ENCODE peak calls at places on chromosomes 3 and 15, in six cellular contexts. X is fibroblast of the aortic adventitia, K is aorta, Z is mucosa of descending colon, E is ELF-1, M is AML-193. O is an unnamed sample.
A peak's percentile ranks its signal among the peaks of the same experiment; 100 is the strongest.

GRCh38 chr3:15405448-15406050 is 21.8 kb downstream of the METTL6 start:
- DNase-seq in K (no peak), E (peak; percentile 13), Z (no peak), X (peak; percentile 84), M (peak; percentile 40), O (no peak)

GRCh38 chr3:7682822-7683229 is 818.8 kb upstream of the LMCD1 start:
- DNase-seq in E (no peak), Z (no peak), K (no peak), X (peak; percentile 70), M (peak; percentile 98), O (no peak)

GRCh38 chr15:90674476-90674875 is 42.7 kb upstream of the BLM start:
- DNase-seq in M (no peak), E (no peak), X (no peak), K (no peak), Z (no peak), O (no peak)

GRCh38 chr15:63189955-63190691 is 717 bp downstream of the RAB8B start:
- DNase-seq in M (peak; percentile 68), E (no peak), Z (no peak), K (no peak), X (peak; percentile 19), O (no peak)

GRCh38 chr3:122973893-122974615 is 53.5 kb downstream of the SEMA5B start:
- DNase-seq in E (peak; percentile 30), M (no peak), Z (no peak), K (peak; percentile 65), X (no peak), O (no peak)

GRCh38 chr3:187963677-187964385 is 190.1 kb upstream of the LPP start:
- DNase-seq in Z (no peak), K (no peak), X (no peak), M (peak; percentile 94), E (no peak), O (no peak)

GRCh38 chr15:89329329-89330084 is 5.1 kb downstream of the POLG start:
- DNase-seq in X (no peak), E (no peak), M (peak; percentile 13), K (no peak), Z (no peak), O (no peak)

GRCh38 chr3:11565072-11565471 is 78.6 kb downstream of the VGLL4 start:
- DNase-seq in Z (no peak), M (no peak), K (no peak), E (no peak), X (no peak), O (no peak)

GRCh38 chr3:192130534-192131132 is 596.7 kb downstream of the FGF12 start:
- DNase-seq in K (no peak), E (peak; percentile 21), M (peak; percentile 54), Z (peak; percentile 27), X (peak; percentile 50), O (no peak)

GRCh38 chr3:156010829-156011228 is 109.5 kb upstream of the KCNAB1 start:
- DNase-seq in M (no peak), Z (no peak), K (no peak), X (no peak), E (no peak), O (no peak)

GRCh38 chr3:88433572-88433971 is 283.8 kb downstream of the C3orf38 start:
- DNase-seq in Z (no peak), M (no peak), E (no peak), X (no peak), K (no peak), O (no peak)

GRCh38 chr3:123096701-123097100 is 29.9 kb downstream of the PDIA5 start:
- DNase-seq in X (peak; percentile 81), E (peak; percentile 40), Z (no peak), M (no peak), K (peak; percentile 87), O (no peak)

GRCh38 chr15:98718426-98719168 is 70.3 kb downstream of the IGF1R start:
- DNase-seq in M (no peak), Z (no peak), K (no peak), X (no peak), E (no peak), O (no peak)

GRCh38 chr3:183825380-183826161 is at the start of gene MAP6D1:
- DNase-seq in Z (peak; percentile 54), M (peak; percentile 41), X (peak; percentile 18), K (no peak), E (peak; percentile 86), O (peak; percentile 58)

GRCh38 chr15:31263751-31264533 is 62.7 kb upstream of the KLF13 start:
- DNase-seq in Z (peak; percentile 92), E (no peak), M (peak; percentile 78), X (no peak), K (peak; percentile 83), O (peak; percentile 88)

GRCh38 chr3:55592572-55592971 is 105.5 kb upstream of the WNT5A start:
- DNase-seq in X (no peak), K (no peak), Z (no peak), E (no peak), M (no peak), O (no peak)

GRCh38 chr3:126870608-126871210 is 112.2 kb upstream of the PLXNA1 start:
- DNase-seq in M (no peak), K (no peak), X (peak; percentile 52), Z (no peak), E (no peak), O (no peak)

GRCh38 chr3:59240856-59241255 is 191.0 kb upstream of the CFAP20DC start:
- DNase-seq in K (no peak), E (no peak), M (peak; percentile 15), Z (no peak), X (no peak), O (no peak)

GRCh38 chr3:64188810-64189560 is 36.3 kb downstream of the PRICKLE2 start:
- DNase-seq in E (peak; percentile 68), Z (no peak), X (peak; percentile 94), M (no peak), K (no peak), O (no peak)

GRCh38 chr3:116048991-116049390 is 396.3 kb downstream of the LSAMP start:
- DNase-seq in E (no peak), Z (no peak), K (no peak), X (no peak), M (no peak), O (no peak)

GRCh38 chr15:56802164-56802563 is 68.9 kb upstream of the ZNF280D start:
- DNase-seq in X (no peak), E (no peak), K (no peak), M (no peak), Z (no peak), O (no peak)

GRCh38 chr3:183074881-183075280 is 24.4 kb downstream of the MCCC1 start:
- DNase-seq in X (no peak), M (no peak), K (no peak), E (no peak), Z (no peak), O (no peak)

GRCh38 chr3:5015056-5015455 is 35.8 kb downstream of the BHLHE40 start:
- DNase-seq in M (no peak), K (no peak), E (no peak), X (no peak), Z (no peak), O (no peak)

GRCh38 chr3:157501863-157502262 is 1.4 kb downstream of the VEPH1 start:
- DNase-seq in X (no peak), M (no peak), K (no peak), E (peak; percentile 37), Z (no peak), O (no peak)

GRCh38 chr3:128491071-128491899 is 1.7 kb downstream of the GATA2 start:
- DNase-seq in Z (no peak), M (no peak), X (no peak), E (peak; percentile 40), K (peak; percentile 60), O (no peak)

GRCh38 chr15:25058080-25058785 is 103.4 kb downstream of the SNRPN start:
- DNase-seq in E (no peak), Z (no peak), X (no peak), K (peak; percentile 61), M (no peak), O (peak; percentile 14)

GRCh38 chr3:11391172-11391879 is 119.1 kb downstream of the ATG7 start:
- DNase-seq in E (no peak), M (no peak), K (no peak), X (peak; percentile 66), Z (peak; percentile 38), O (no peak)

GRCh38 chr15:100713163-100713867 is 110.9 kb downstream of the ASB7 start:
- DNase-seq in Z (no peak), K (peak; percentile 51), M (no peak), X (peak; percentile 80), E (no peak), O (no peak)

GRCh38 chr15:63063164-63063756 is 20.7 kb downstream of the TPM1 start:
- DNase-seq in X (no peak), Z (no peak), K (no peak), E (no peak), M (no peak), O (no peak)

GRCh38 chr3:151468284-151468917 is 7.5 kb upstream of the IGSF10 start:
- DNase-seq in E (peak; percentile 75), X (peak; percentile 81), K (no peak), M (peak; percentile 61), Z (no peak), O (peak; percentile 26)

O was measured in naive thymus-derived CD8-positive, alpha-beta T cell.